ENCODE peak calls at places on chromosomes 11 and 22, in seven cellular contexts. E, C, I, U, G, M and O are unnamed samples.

GRCh38 chr11:126716456-126717083 is 284.0 kb downstream of the KIRREL3 start:
- DNase-seq in U (peak), C (peak), M (peak), I (peak), E (peak), G (no peak), O (peak)

GRCh38 chr22:50607366-50608020 is 6.9 kb downstream of the MAPK8IP2 start:
- DNase-seq in I (no peak), U (no peak), C (no peak), G (no peak), E (no peak), M (no peak), O (no peak)

GRCh38 chr11:116126540-116126939 is 622.3 kb upstream of the CADM1 start:
- DNase-seq in E (no peak), C (no peak), M (no peak), G (no peak), I (no peak), U (no peak), O (no peak)

GRCh38 chr22:35051034-35051535 is 14.9 kb upstream of the ISX start:
- DNase-seq in M (no peak), G (no peak), C (no peak), U (no peak), I (no peak), E (no peak), O (no peak)

GRCh38 chr11:17780668-17781067 is 46.1 kb downstream of the KCNC1 start:
- DNase-seq in I (no peak), E (no peak), U (no peak), C (no peak), G (no peak), M (no peak), O (no peak)

GRCh38 chr11:20250644-20251247 is 90.5 kb upstream of the DBX1 start:
- DNase-seq in I (no peak), E (no peak), M (no peak), C (peak), G (no peak), U (no peak), O (no peak)

GRCh38 chr11:14773755-14774154 is 118.3 kb downstream of the CYP2R1 start:
- DNase-seq in U (peak), I (no peak), M (no peak), G (no peak), C (no peak), E (no peak), O (no peak)

GRCh38 chr22:45548991-45549736 is 46.5 kb downstream of the FBLN1 start:
- DNase-seq in E (no peak), U (peak), C (no peak), I (peak), G (peak), M (peak), O (no peak)

GRCh38 chr11:111370902-111371578 is 8.0 kb downstream of the POU2AF1 start:
- DNase-seq in I (no peak), U (no peak), G (no peak), C (no peak), E (no peak), M (no peak), O (no peak)

GRCh38 chr11:67632175-67632981 is 2.6 kb upstream of the NUDT8 start:
- DNase-seq in U (no peak), E (no peak), I (no peak), G (no peak), C (no peak), M (no peak), O (no peak)

GRCh38 chr11:117633186-117633585 is 163.8 kb downstream of the DSCAML1 start:
- DNase-seq in G (no peak), I (no peak), M (no peak), U (no peak), C (no peak), E (no peak), O (no peak)

GRCh38 chr11:76723142-76723541 is 52.6 kb upstream of the LRRC32 start:
- DNase-seq in U (no peak), I (no peak), G (no peak), E (no peak), C (no peak), M (no peak), O (no peak)

GRCh38 chr11:12199231-12199948 is 89.0 kb downstream of the MICAL2 start:
- DNase-seq in U (no peak), G (no peak), E (no peak), C (no peak), I (no peak), M (no peak), O (no peak)

GRCh38 chr11:2995091-2995561 is 3.0 kb upstream of the NAP1L4 start:
- DNase-seq in I (no peak), G (no peak), U (no peak), C (no peak), E (no peak), M (no peak), O (no peak)

GRCh38 chr11:68939583-68940555 is 36.2 kb downstream of the IGHMBP2 start:
- DNase-seq in U (no peak), G (no peak), M (no peak), E (no peak), C (no peak), I (no peak), O (no peak)

GRCh38 chr11:71267807-71268421 is 15.5 kb upstream of the SHANK2 start:
- DNase-seq in C (no peak), G (peak), I (no peak), U (no peak), M (no peak), E (no peak), O (no peak)

GRCh38 chr11:107583629-107584195 is 7.2 kb upstream of the ELMOD1 start:
- DNase-seq in U (no peak), I (no peak), E (no peak), G (no peak), M (no peak), C (no peak), O (no peak)

GRCh38 chr22:40383905-40384304 is 13.5 kb downstream of the SGSM3 start:
- DNase-seq in E (no peak), I (no peak), U (peak), G (no peak), C (peak), M (no peak), O (no peak)

GRCh38 chr11:65492637-65493366 is 6.0 kb upstream of the MALAT1 start:
- DNase-seq in C (peak), M (no peak), G (peak), I (peak), E (no peak), U (peak), O (no peak)

GRCh38 chr11:44992181-44992582 is 41.5 kb upstream of the TP53I11 start:
- DNase-seq in G (peak), E (no peak), C (no peak), M (no peak), U (no peak), I (no peak), O (no peak)

GRCh38 chr11:72349616-72350218 is 84.6 kb downstream of the CLPB start:
- DNase-seq in U (peak), G (peak), C (peak), I (no peak), M (no peak), E (no peak), O (no peak)

GRCh38 chr11:65298131-65298535 is 16.5 kb upstream of the CDC42EP2 start:
- DNase-seq in U (peak), C (peak), M (no peak), I (no peak), G (peak), E (no peak), O (no peak)

GRCh38 chr11:7278314-7278917 is 26.7 kb downstream of the SYT9 start:
- DNase-seq in G (no peak), C (no peak), M (peak), U (peak), E (peak), I (no peak), O (no peak)

GRCh38 chr11:36019722-36020121 is 75.9 kb downstream of the LDLRAD3 start:
- DNase-seq in M (no peak), U (no peak), C (peak), I (no peak), G (no peak), E (no peak), O (no peak)

GRCh38 chr22:17334054-17334453 is 35.2 kb upstream of the CECR2 start:
- DNase-seq in U (no peak), G (no peak), M (no peak), I (no peak), E (no peak), C (no peak), O (no peak)

GRCh38 chr22:29265929-29266328 is 1.9 kb downstream of the RHBDD3 start:
- DNase-seq in U (no peak), I (no peak), M (no peak), G (no peak), C (no peak), E (no peak), O (no peak)

GRCh38 chr11:67289651-67290479 is 762 bp downstream of the ANKRD13D start:
- DNase-seq in E (no peak), I (no peak), G (no peak), C (no peak), U (peak), M (no peak), O (no peak)

GRCh38 chr22:19524170-19525115 is at the start of gene CLDN5:
- DNase-seq in I (no peak), G (no peak), U (peak), C (no peak), E (peak), M (no peak), O (no peak)

GRCh38 chr11:50394017-50394416 is 361.3 kb downstream of the OR4C45 start:
- DNase-seq in M (no peak), E (no peak), G (no peak), I (no peak), U (no peak), C (no peak), O (no peak)

GRCh38 chr11:20668844-20669832 is at the start of gene NELL1:
- DNase-seq in I (no peak), M (no peak), U (peak), C (no peak), G (no peak), E (peak), O (peak)

GRCh38 chr11:776459-777287 is 614 bp downstream of the GATD1 start:
- DNase-seq in M (no peak), U (peak), I (no peak), E (peak), G (no peak), C (peak), O (peak)

GRCh38 chr11:86201371-86201770 is 43.2 kb upstream of the EED start:
- DNase-seq in I (no peak), M (no peak), G (no peak), U (no peak), E (no peak), C (no peak), O (no peak)

GRCh38 chr22:39292561-39293074 is 26.8 kb downstream of the RPL3 start:
- DNase-seq in C (peak), G (peak), U (peak), E (peak), M (peak), I (peak), O (no peak)

GRCh38 chr22:28855355-28856094 is 27.8 kb upstream of the ZNRF3 start:
- DNase-seq in C (peak), M (peak), U (peak), I (peak), E (peak), G (peak), O (no peak)

GRCh38 chr11:129146196-129146595 is 45.9 kb downstream of the ARHGAP32 start:
- DNase-seq in E (no peak), I (no peak), M (no peak), C (no peak), G (no peak), U (peak), O (no peak)

GRCh38 chr11:7969756-7970646 is 4.8 kb upstream of the NLRP10 start:
- DNase-seq in G (no peak), I (no peak), E (no peak), M (no peak), U (no peak), C (no peak), O (no peak)

GRCh38 chr11:123302751-123303195 is 107.7 kb upstream of the CLMP start:
- DNase-seq in G (no peak), U (peak), M (peak), E (no peak), C (no peak), I (no peak), O (no peak)

GRCh38 chr11:123305601-123306000 is 110.6 kb upstream of the CLMP start:
- DNase-seq in G (no peak), M (no peak), E (no peak), I (no peak), C (no peak), U (no peak), O (no peak)

GRCh38 chr11:123303924-123304323 is 108.9 kb upstream of the CLMP start:
- DNase-seq in M (no peak), U (no peak), I (no peak), G (no peak), C (no peak), E (no peak), O (no peak)

GRCh38 chr11:123306531-123306930 is 111.5 kb upstream of the CLMP start:
- DNase-seq in C (no peak), U (no peak), G (no peak), E (no peak), M (no peak), I (no peak), O (no peak)

GRCh38 chr11:123304828-123305530 is 109.9 kb upstream of the CLMP start:
- DNase-seq in U (no peak), G (no peak), M (no peak), C (no peak), E (no peak), I (no peak), O (no peak)
- TF ChIP-seq CTCF in U (no peak), G (no peak), M (no peak), C (no peak), E (no peak), I (no peak), O (no peak)

GRCh38 chr22:37015587-37015878 is 3.7 kb downstream of the TST start:
- DNase-seq in U (no peak), G (no peak), E (no peak), C (no peak), M (no peak), I (no peak), O (no peak)
- TF ChIP-seq CTCF in U (no peak), G (no peak), E (no peak), C (no peak), M (no peak), I (no peak), O (no peak)

DNA sequence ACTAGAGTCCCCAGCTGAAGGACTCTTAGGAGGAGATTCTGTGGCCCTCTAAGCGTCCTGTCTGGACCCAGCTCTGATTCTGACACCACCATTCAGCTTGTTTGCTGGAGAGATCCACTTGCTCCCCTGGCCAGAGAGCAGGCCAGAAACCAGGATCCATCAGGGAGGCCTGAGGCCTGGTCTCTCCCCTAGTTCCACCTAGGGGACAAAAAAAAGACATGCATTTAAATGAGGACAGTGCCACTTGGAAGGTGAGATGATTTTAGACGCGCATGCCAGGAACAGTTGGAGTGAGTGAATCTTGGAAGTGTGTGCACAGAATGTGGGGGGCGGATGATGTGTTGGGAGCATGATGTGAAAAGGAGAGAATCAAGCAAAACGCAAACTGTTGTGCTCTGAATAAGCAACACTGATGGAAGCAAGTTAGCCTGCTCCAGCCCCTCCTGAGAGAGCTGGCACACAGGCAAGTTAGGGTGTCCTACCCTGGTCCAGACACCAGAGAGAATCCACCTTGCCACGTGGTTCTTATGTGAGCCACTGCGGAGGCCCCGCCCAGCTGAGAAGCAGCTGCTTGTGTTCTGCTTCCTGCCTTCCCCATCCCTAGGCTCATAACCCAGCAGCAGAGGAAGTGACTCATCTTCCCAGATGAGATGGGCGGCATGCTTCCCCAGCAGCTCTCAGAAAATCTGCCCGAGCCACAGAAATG is 8.0 kb upstream of the SLCO2B1 start:
- DNase-seq in U (peak), M (peak), C (peak), I (peak), G (peak), E (no peak), O (no peak)
- TF ChIP-seq CTCF in U (no peak), M (no peak), C (no peak), I (no peak), G (no peak), E (no peak), O (no peak)

DNA sequence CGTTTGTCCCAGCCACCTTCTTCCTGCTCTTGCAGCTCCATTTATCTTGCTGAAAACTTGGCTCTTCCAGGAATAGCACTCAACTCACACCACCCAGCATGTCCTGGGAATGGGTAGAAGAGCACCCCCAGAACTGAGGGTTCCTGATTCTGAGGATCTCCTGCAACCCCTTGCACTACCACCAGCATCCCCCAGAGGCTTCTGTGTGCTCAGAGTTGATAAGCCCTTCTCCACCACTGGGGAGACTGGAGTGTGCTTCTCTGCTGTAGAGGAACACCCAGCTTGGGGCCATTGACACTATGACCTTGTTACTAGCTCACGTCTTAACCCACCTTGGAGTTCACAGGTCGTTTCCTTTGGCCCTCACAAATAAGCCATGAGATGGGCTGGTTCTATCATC is 121.0 kb downstream of the GRIK4 start:
- DNase-seq in M (no peak), I (no peak), G (no peak), E (no peak), U (no peak), C (no peak), O (no peak)
- TF ChIP-seq CTCF in M (peak), I (no peak), G (no peak), E (no peak), U (peak), C (no peak), O (no peak)

DNA sequence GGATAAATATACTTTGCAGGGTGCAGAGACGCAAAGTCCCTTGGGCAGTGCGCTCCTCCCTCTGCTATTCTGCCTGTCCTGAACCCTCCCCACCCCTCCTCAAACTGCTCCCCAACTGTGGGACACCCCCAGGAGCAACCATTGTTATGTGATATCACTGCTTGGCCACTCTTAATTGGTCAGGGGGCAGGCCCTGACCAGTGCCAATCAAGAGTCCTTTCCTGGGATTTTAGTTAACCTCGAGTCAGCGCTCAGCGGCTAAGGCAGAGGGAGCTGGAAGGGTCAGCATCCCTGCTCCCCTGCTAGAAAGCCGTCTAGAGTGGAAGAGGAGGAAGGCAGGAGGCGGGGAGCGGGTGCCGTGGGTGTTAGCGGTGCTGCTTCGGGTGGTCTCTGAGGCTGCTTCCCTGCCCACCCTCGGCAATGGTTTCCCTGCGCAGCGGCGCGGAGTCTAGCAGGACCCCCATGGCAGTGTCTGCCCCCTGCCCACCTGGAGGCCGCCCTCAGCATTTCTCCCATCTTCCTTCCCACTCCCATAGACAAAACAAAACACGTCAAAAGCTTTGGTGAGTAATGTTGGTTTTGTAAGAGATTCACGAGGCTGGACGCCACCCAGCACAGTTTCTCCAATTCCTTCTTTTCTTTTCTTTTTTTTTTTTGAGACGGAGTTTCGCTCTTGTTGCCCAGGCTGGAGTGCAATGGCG is 38.4 kb upstream of the A4GALT start:
- DNase-seq in M (no peak), U (peak), E (no peak), I (no peak), C (no peak), G (no peak), O (no peak)
- TF ChIP-seq CTCF in M (no peak), U (no peak), E (no peak), I (no peak), C (no peak), G (no peak), O (no peak)